ENCODE peak calls at places on chromosomes 5 and 9, in seven cellular contexts. I is Panc1, A is GM12878, N is HepG2, P is HCT116, K is upper lobe of left lung, W is K562. F is an unnamed sample.
A peak's percentile ranks its signal among the peaks of the same experiment; 100 is the strongest.

GRCh38 chr9:98899399-98900056 is 44.2 kb upstream of the COL15A1 start:
- ATAC-seq in P (no peak), W (peak; percentile 20), N (no peak), K (no peak), I (no peak), A (no peak), F (no peak)

GRCh38 chr5:112975721-112976431 is 722 bp upstream of the DCP2 start:
- ATAC-seq in A (peak; percentile 25), N (peak; percentile 16), K (peak; percentile 19), P (peak; percentile 44), I (peak; percentile 60), W (peak; percentile 20), F (no peak)

GRCh38 chr9:73133921-73134407 is 17.7 kb upstream of the ANXA1 start:
- ATAC-seq in P (peak; percentile 21), N (no peak), W (peak; percentile 58), I (no peak), K (peak; percentile 8), A (peak; percentile 77), F (peak; percentile 56)

GRCh38 chr5:149895416-149896345 is 48.9 kb downstream of the PDE6A start:
- ATAC-seq in K (no peak), I (no peak), W (no peak), N (no peak), P (no peak), A (peak; percentile 52), F (no peak)

GRCh38 chr9:94144394-94144793 is 60.1 kb downstream of the PTPDC1 start:
- ATAC-seq in I (no peak), P (no peak), N (no peak), W (no peak), K (no peak), A (no peak), F (no peak)

GRCh38 chr9:109295475-109296110 is 25.3 kb downstream of the EPB41L4B start:
- ATAC-seq in A (no peak), K (no peak), P (no peak), I (no peak), N (no peak), W (no peak), F (no peak)

GRCh38 chr5:169100735-169101075 is 200.2 kb downstream of the SLIT3 start:
- ATAC-seq in P (no peak), N (no peak), I (no peak), A (no peak), K (no peak), W (no peak), F (no peak)

GRCh38 chr9:81213456-81213855 is 475.9 kb downstream of the TLE1 start:
- ATAC-seq in P (no peak), K (no peak), A (no peak), I (no peak), N (no peak), W (no peak), F (no peak)

GRCh38 chr5:10168254-10168653 is 81.4 kb downstream of the ATPSCKMT start:
- ATAC-seq in N (no peak), I (peak; percentile 30), P (no peak), W (peak; percentile 42), K (no peak), A (no peak), F (no peak)

GRCh38 chr5:89324990-89325389 is 442.0 kb upstream of the MEF2C start:
- ATAC-seq in N (no peak), A (no peak), W (no peak), I (no peak), P (no peak), K (no peak), F (no peak)

GRCh38 chr9:137373611-137373980 is 49.4 kb downstream of the EXD3 start:
- ATAC-seq in W (no peak), A (no peak), N (no peak), K (no peak), P (no peak), I (no peak), F (no peak)

GRCh38 chr5:39639618-39640078 is 214.9 kb upstream of the DAB2 start:
- ATAC-seq in A (no peak), I (peak; percentile 76), P (no peak), N (peak; percentile 35), W (no peak), K (no peak), F (no peak)

GRCh38 chr9:135479469-135480052 is at the start of gene PPP1R26:
- ATAC-seq in I (peak; percentile 69), N (no peak), K (no peak), W (no peak), P (peak; percentile 51), A (no peak), F (peak; percentile 35)

GRCh38 chr5:120463991-120464626 is at the start of gene PRR16:
- ATAC-seq in K (peak; percentile 81), W (peak; percentile 82), N (peak; percentile 99), I (peak; percentile 83), P (peak; percentile 98), A (peak; percentile 94), F (peak; percentile 83)

GRCh38 chr5:120465281-120465961 is 1.3 kb downstream of the PRR16 start:
- ATAC-seq in I (peak; percentile 72), K (peak; percentile 59), W (peak; percentile 66), N (peak; percentile 39), P (no peak), A (peak; percentile 17), F (peak; percentile 56)

GRCh38 chr5:120464627-120465280 is 654 bp downstream of the PRR16 start:
- ATAC-seq in A (peak; percentile 43), K (peak; percentile 75), N (peak; percentile 59), W (peak; percentile 64), I (peak; percentile 74), P (no peak), F (peak; percentile 67)

GRCh38 chr5:120463026-120463770 is 902 bp upstream of the PRR16 start:
- ATAC-seq in I (no peak), K (no peak), P (no peak), A (no peak), W (no peak), N (no peak), F (no peak)

DNA sequence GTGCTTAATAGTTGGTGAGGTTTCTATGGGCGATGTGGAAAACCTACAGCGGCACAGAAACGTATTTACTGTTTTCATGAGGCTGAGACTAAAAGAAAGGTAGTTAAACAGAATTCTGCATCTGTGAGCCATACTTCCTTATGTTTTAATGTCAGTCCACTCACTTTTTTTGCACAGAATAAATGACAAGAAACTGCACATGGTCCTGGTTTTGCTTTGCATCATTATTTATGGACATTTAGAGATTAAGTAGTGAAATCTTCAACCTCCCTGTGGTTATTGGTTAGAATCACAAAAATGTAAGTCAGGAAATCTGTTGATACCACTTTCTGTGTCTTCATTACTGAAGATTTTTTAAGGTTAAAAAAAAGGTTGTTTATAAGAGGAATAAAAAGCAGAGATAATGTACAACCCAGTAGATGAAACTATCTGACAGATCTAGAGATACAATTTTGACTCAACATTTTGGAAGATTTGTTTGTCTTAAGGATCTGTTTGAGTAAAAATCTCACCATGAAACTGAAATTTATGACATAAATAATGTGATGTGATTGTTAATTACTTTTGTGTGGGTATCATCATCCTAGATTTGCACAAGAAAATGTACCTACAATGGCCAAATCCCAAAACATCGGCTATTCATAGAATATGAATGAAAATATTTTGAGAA is 2.4 kb downstream of the PRR16 start:
- ATAC-seq in A (no peak), K (no peak), I (no peak), P (no peak), N (no peak), W (no peak), F (no peak)
- H3K4me3 ChIP-seq in A (no peak overlapping the region), K (peak overlapping the region; percentile 55), I (peak overlapping the region; percentile 45), P (no peak overlapping the region), N (no peak overlapping the region), W (peak overlapping the region; percentile 54), F (peak overlapping the region; percentile 43)

GRCh38 chr9:79709945-79710674 is 138.3 kb downstream of the TLE4 start:
- ATAC-seq in K (no peak), W (no peak), P (no peak), N (no peak), A (no peak), I (no peak), F (no peak)
- TF ChIP-seq POLR2AphosphoS5 in K (no peak), W (no peak), P (no peak), N (no peak), A (no peak), I (no peak), F (no peak)

GRCh38 chr5:83172655-83173054 is 95.3 kb downstream of the XRCC4 start:
- ATAC-seq in P (no peak), A (no peak), W (no peak), I (no peak), N (no peak), K (no peak), F (no peak)
- H3K4me3 ChIP-seq in P (no peak overlapping the region), A (no peak overlapping the region), W (no peak overlapping the region), I (no peak overlapping the region), N (no peak overlapping the region), K (no peak overlapping the region), F (no peak overlapping the region)

DNA sequence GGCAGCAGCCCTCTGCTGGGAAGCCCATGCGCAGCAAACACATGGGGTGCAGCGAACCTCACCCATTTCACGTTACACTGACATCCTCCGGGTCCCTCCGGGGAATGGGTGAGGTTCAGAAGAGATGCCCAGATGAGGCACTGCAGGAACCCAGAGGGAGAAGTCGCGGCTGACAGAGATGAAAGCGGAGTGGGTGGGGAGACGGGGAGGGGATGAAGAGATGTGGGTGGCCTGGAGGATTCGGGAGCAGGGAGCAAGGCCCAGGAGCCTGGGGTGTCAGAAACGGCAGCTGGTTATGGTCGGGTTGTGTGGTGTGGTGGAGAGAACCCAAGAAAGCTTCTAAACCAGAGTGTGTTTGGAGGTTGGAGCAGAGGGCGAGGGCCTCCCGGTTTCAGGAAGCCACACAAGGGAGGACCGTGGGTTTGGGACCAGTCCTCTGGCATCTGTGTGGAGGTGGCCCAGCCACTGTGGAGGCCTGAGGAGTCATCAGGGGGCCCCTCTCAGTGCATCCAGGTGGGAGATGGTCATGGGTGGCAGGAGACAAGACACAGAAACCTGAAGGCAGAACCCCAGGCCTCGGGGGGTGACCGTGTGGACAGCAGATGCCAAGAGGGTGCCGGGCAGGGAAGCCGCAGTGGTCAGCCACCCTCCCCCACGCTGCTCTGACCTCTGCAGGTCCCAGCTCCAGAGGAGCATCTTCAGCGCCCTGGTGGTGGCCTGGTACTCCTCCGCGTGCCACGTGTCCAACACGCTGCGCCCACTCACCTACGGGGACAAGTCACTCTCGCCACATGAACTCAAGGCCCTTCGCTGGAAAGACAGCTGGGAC is 8.6 kb downstream of the UCK1 start:
- ATAC-seq in I (no peak), P (no peak), N (peak; percentile 18), W (no peak), K (no peak), A (no peak), F (no peak)
- TF ChIP-seq POLR2AphosphoS5 in I (no peak), P (no peak), N (no peak), W (no peak), K (no peak), A (no peak), F (no peak)

GRCh38 chr5:157563373-157564148 is 12.0 kb downstream of the ADAM19 start:
- ATAC-seq in A (no peak), W (peak; percentile 45), P (no peak), I (peak; percentile 62), N (peak; percentile 68), K (no peak), F (peak; percentile 29)
- H3K4me3 ChIP-seq in A (no peak overlapping the region), W (no peak overlapping the region), P (no peak overlapping the region), I (no peak overlapping the region), N (no peak overlapping the region), K (no peak overlapping the region), F (no peak overlapping the region)